ENCODE peak calls at places on chromosome 19, in six cellular contexts. One of them, this sample, is unnamed.
A peak's percentile ranks its signal among the peaks of the same experiment; 100 is the strongest.

GRCh38 chr19:13717194-13717643 is 47.1 kb upstream of the MRI1 start:
- DNase-seq in Panc1: no peak
- DNase-seq in IMR-90: peak; percentile 63
- DNase-seq in endodermal cell: no peak
- DNase-seq in substantia nigra: no peak
- DNase-seq in left lung: no peak
- DNase-seq in this sample: no peak

GRCh38 chr19:1131718-1132552 is 28.1 kb downstream of the GPX4 start:
- DNase-seq in Panc1: no peak
- DNase-seq in IMR-90: peak; percentile 88
- DNase-seq in endodermal cell: peak; percentile 86
- DNase-seq in substantia nigra: peak; percentile 32
- DNase-seq in left lung: peak; percentile 92
- DNase-seq in this sample: no peak

GRCh38 chr19:49570997-49571676 is 9.2 kb downstream of the NOSIP start:
- DNase-seq in Panc1: no peak
- DNase-seq in IMR-90: no peak
- DNase-seq in endodermal cell: peak; percentile 76
- DNase-seq in substantia nigra: no peak
- DNase-seq in left lung: no peak
- DNase-seq in this sample: peak; percentile 80

GRCh38 chr19:54209748-54210494 is 9.3 kb downstream of the RPS9 start:
- DNase-seq in Panc1: peak; percentile 96
- DNase-seq in IMR-90: peak; percentile 98
- DNase-seq in endodermal cell: no peak
- DNase-seq in substantia nigra: peak; percentile 79
- DNase-seq in left lung: peak; percentile 93
- DNase-seq in this sample: no peak

GRCh38 chr19:54164369-54165068 is 5.0 kb upstream of the LENG1 start:
- DNase-seq in Panc1: no peak
- DNase-seq in IMR-90: peak; percentile 22
- DNase-seq in endodermal cell: peak; percentile 99
- DNase-seq in substantia nigra: peak; percentile 28
- DNase-seq in left lung: peak; percentile 88
- DNase-seq in this sample: no peak

GRCh38 chr19:14165986-14166385 is 29.6 kb upstream of the ASF1B start:
- DNase-seq in Panc1: no peak
- DNase-seq in IMR-90: no peak
- DNase-seq in endodermal cell: no peak
- DNase-seq in substantia nigra: no peak
- DNase-seq in left lung: no peak
- DNase-seq in this sample: no peak

GRCh38 chr19:45640849-45641273 is 1.7 kb upstream of the EML2 start:
- DNase-seq in Panc1: no peak
- DNase-seq in IMR-90: no peak
- DNase-seq in endodermal cell: peak; percentile 93
- DNase-seq in substantia nigra: no peak
- DNase-seq in left lung: peak; percentile 48
- DNase-seq in this sample: no peak

GRCh38 chr19:12790628-12791344 is 500 bp upstream of the JUNB start:
- DNase-seq in Panc1: no peak
- DNase-seq in IMR-90: no peak
- DNase-seq in endodermal cell: no peak
- DNase-seq in substantia nigra: no peak
- DNase-seq in left lung: no peak
- DNase-seq in this sample: no peak

GRCh38 chr19:12611361-12611699 is 610 bp downstream of the ZNF791 start:
- DNase-seq in Panc1: no peak
- DNase-seq in IMR-90: peak; percentile 74
- DNase-seq in endodermal cell: peak; percentile 86
- DNase-seq in substantia nigra: peak; percentile 44
- DNase-seq in left lung: peak; percentile 72
- DNase-seq in this sample: peak; percentile 79

GRCh38 chr19:46081928-46082727 is 41.3 kb upstream of the IGFL4 start:
- DNase-seq in Panc1: no peak
- DNase-seq in IMR-90: peak; percentile 67
- DNase-seq in endodermal cell: peak; percentile 58
- DNase-seq in substantia nigra: no peak
- DNase-seq in left lung: no peak
- DNase-seq in this sample: peak; percentile 25

GRCh38 chr19:8212212-8212611 is 3.0 kb downstream of the CERS4 start:
- DNase-seq in Panc1: no peak
- DNase-seq in IMR-90: no peak
- DNase-seq in endodermal cell: no peak
- DNase-seq in substantia nigra: no peak
- DNase-seq in left lung: no peak
- DNase-seq in this sample: no peak

GRCh38 chr19:1998712-1999708 is 16.5 kb downstream of the BTBD2 start:
- DNase-seq in Panc1: no peak
- DNase-seq in IMR-90: no peak
- DNase-seq in endodermal cell: no peak
- DNase-seq in substantia nigra: no peak
- DNase-seq in left lung: no peak
- DNase-seq in this sample: no peak

GRCh38 chr19:35756373-35757230 is at the start of gene HSPB6:
- DNase-seq in Panc1: no peak
- DNase-seq in IMR-90: peak; percentile 72
- DNase-seq in endodermal cell: peak; percentile 76
- DNase-seq in substantia nigra: peak; percentile 41
- DNase-seq in left lung: no peak
- DNase-seq in this sample: no peak

GRCh38 chr19:9309974-9310446 is 372 bp upstream of the ZNF699 start:
- DNase-seq in Panc1: peak; percentile 89
- DNase-seq in IMR-90: peak; percentile 84
- DNase-seq in endodermal cell: peak; percentile 98
- DNase-seq in substantia nigra: peak; percentile 92
- DNase-seq in left lung: peak; percentile 92
- DNase-seq in this sample: peak; percentile 97

GRCh38 chr19:40982594-40983101 is 8.4 kb upstream of the CYP2B6 start:
- DNase-seq in Panc1: no peak
- DNase-seq in IMR-90: peak; percentile 32
- DNase-seq in endodermal cell: peak; percentile 85
- DNase-seq in substantia nigra: no peak
- DNase-seq in left lung: no peak
- DNase-seq in this sample: no peak
- H3K27ac ChIP-seq in Panc1: peak overlapping the region; percentile 7
- H3K27ac ChIP-seq in IMR-90: no peak overlapping the region
- H3K27ac ChIP-seq in endodermal cell: no peak overlapping the region
- H3K27ac ChIP-seq in substantia nigra: no peak overlapping the region
- H3K27ac ChIP-seq in left lung: no peak overlapping the region
- H3K27ac ChIP-seq in this sample: no peak overlapping the region

GRCh38 chr19:40279120-40279551 is 6.0 kb downstream of the AKT2 start:
- DNase-seq in Panc1: no peak
- DNase-seq in IMR-90: peak; percentile 38
- DNase-seq in endodermal cell: no peak
- DNase-seq in substantia nigra: peak; percentile 68
- DNase-seq in left lung: no peak
- DNase-seq in this sample: no peak
- H3K27ac ChIP-seq in Panc1: no peak overlapping the region
- H3K27ac ChIP-seq in IMR-90: no peak overlapping the region
- H3K27ac ChIP-seq in endodermal cell: no peak overlapping the region
- H3K27ac ChIP-seq in substantia nigra: peak overlapping the region; percentile 66
- H3K27ac ChIP-seq in left lung: peak overlapping the region; percentile 35
- H3K27ac ChIP-seq in this sample: no peak overlapping the region

GRCh38 chr19:28235606-28236125 is 977.3 kb downstream of the UQCRFS1 start:
- DNase-seq in Panc1: no peak
- DNase-seq in IMR-90: no peak
- DNase-seq in endodermal cell: no peak
- DNase-seq in substantia nigra: no peak
- DNase-seq in left lung: no peak
- DNase-seq in this sample: no peak

GRCh38 chr19:28228854-28229253 is 984.1 kb downstream of the UQCRFS1 start:
- DNase-seq in Panc1: no peak
- DNase-seq in IMR-90: no peak
- DNase-seq in endodermal cell: no peak
- DNase-seq in substantia nigra: no peak
- DNase-seq in left lung: no peak
- DNase-seq in this sample: no peak

GRCh38 chr19:28239270-28239669 is 973.7 kb downstream of the UQCRFS1 start:
- DNase-seq in Panc1: no peak
- DNase-seq in IMR-90: no peak
- DNase-seq in endodermal cell: peak; percentile 92
- DNase-seq in substantia nigra: no peak
- DNase-seq in left lung: no peak
- DNase-seq in this sample: peak; percentile 69

GRCh38 chr19:28234637-28235036 is 978.3 kb downstream of the UQCRFS1 start:
- DNase-seq in Panc1: no peak
- DNase-seq in IMR-90: no peak
- DNase-seq in endodermal cell: peak; percentile 35
- DNase-seq in substantia nigra: no peak
- DNase-seq in left lung: no peak
- DNase-seq in this sample: no peak
- H3K27ac ChIP-seq in Panc1: no peak overlapping the region
- H3K27ac ChIP-seq in IMR-90: no peak overlapping the region
- H3K27ac ChIP-seq in endodermal cell: no peak overlapping the region
- H3K27ac ChIP-seq in substantia nigra: no peak overlapping the region
- H3K27ac ChIP-seq in left lung: no peak overlapping the region
- H3K27ac ChIP-seq in this sample: no peak overlapping the region

GRCh38 chr19:50968709-50969412 is 530 bp downstream of the KLK6 start:
- DNase-seq in Panc1: no peak
- DNase-seq in IMR-90: no peak
- DNase-seq in endodermal cell: no peak
- DNase-seq in substantia nigra: no peak
- DNase-seq in left lung: no peak
- DNase-seq in this sample: no peak
- H3K27ac ChIP-seq in Panc1: no peak overlapping the region
- H3K27ac ChIP-seq in IMR-90: no peak overlapping the region
- H3K27ac ChIP-seq in endodermal cell: no peak overlapping the region
- H3K27ac ChIP-seq in substantia nigra: peak overlapping the region; percentile 99
- H3K27ac ChIP-seq in left lung: no peak overlapping the region
- H3K27ac ChIP-seq in this sample: no peak overlapping the region

This sample was measured in WERI-Rb-1.